ENCODE peak calls at places on chromosomes 13 and 19, in four cellular contexts. E is GM23248, A is GM23338, S is hepatocyte. R is an unnamed sample. For H3K4me1 and H4K20me1, the result is how much of the 10 kb centered on the place peaks cover.

GRCh38 chr13:109154146-109154545 is 524.7 kb downstream of the MYO16 start:
- DNase-seq in A (no peak), E (no peak), S (no peak), R (peak)

GRCh38 chr13:39559838-39560237 is 43.2 kb downstream of the LHFPL6 start:
- DNase-seq in E (no peak), S (no peak), A (no peak), R (no peak)

GRCh38 chr19:51799998-51800848 is 5.3 kb downstream of the FPR3 start:
- DNase-seq in A (no peak), E (no peak), S (no peak), R (peak)

GRCh38 chr13:30763786-30764440 is 28.6 kb downstream of the ALOX5AP start:
- DNase-seq in A (no peak), E (peak), S (no peak), R (peak)

GRCh38 chr13:46633416-46633815 is 80.4 kb downstream of the LRCH1 start:
- DNase-seq in A (no peak), E (peak), S (no peak), R (peak)

GRCh38 chr13:94435604-94436226 is 43.8 kb downstream of the DCT start:
- DNase-seq in S (peak), E (peak), A (peak), R (peak)

GRCh38 chr19:45423589-45424190 is at the start of gene ERCC1:
- DNase-seq in E (peak), A (peak), S (peak), R (peak)

GRCh38 chr13:81929988-81930387 is 1589.1 kb upstream of the SPRY2 start:
- DNase-seq in S (peak), A (peak), E (peak), R (no peak)

GRCh38 chr19:39352549-39353285 is 10.5 kb downstream of the SAMD4B start:
- DNase-seq in A (no peak), S (no peak), E (peak), R (no peak)

GRCh38 chr13:103328899-103329298 is 262.7 kb upstream of the SLC10A2 start:
- DNase-seq in A (no peak), S (no peak), E (no peak), R (no peak)

GRCh38 chr19:18756896-18757295 is 34.2 kb downstream of the COMP start:
- DNase-seq in S (no peak), A (no peak), E (no peak), R (no peak)

GRCh38 chr19:30406220-30406944 is 34.2 kb downstream of the ZNF536 start:
- DNase-seq in S (peak), E (peak), A (peak), R (no peak)

GRCh38 chr13:32042567-32042966 is 11.0 kb downstream of the FRY start:
- DNase-seq in S (no peak), E (no peak), A (no peak), R (no peak)

GRCh38 chr19:42113641-42114348 is 18.5 kb downstream of the POU2F2 start:
- DNase-seq in E (peak), A (peak), S (peak), R (peak)

GRCh38 chr13:42602910-42603309 is 29.0 kb downstream of the TNFSF11 start:
- DNase-seq in S (no peak), E (no peak), A (no peak), R (no peak)

GRCh38 chr19:55304980-55305379 is 20.2 kb downstream of the TMEM150B start:
- DNase-seq in A (peak), S (no peak), E (no peak), R (no peak)

GRCh38 chr13:76378767-76379166 is 507.4 kb downstream of the KCTD12 start:
- DNase-seq in E (no peak), S (no peak), A (no peak), R (no peak)

GRCh38 chr13:49303533-49304252 is 56.0 kb downstream of the CDADC1 start:
- DNase-seq in S (no peak), A (no peak), E (peak), R (no peak)

GRCh38 chr19:41795031-41795461 is 1.3 kb upstream of the CEACAM3 start:
- DNase-seq in A (peak), E (peak), S (peak), R (no peak)

GRCh38 chr13:99386495-99386894 is 79.3 kb upstream of the GPR183 start:
- DNase-seq in E (no peak), S (no peak), A (no peak), R (no peak)

GRCh38 chr19:2604747-2605329 is 97.7 kb downstream of the GNG7 start:
- DNase-seq in A (no peak), S (no peak), E (no peak), R (no peak)

GRCh38 chr13:113627136-113627535 is 30.9 kb downstream of the ATP4B start:
- DNase-seq in E (no peak), A (no peak), S (no peak), R (no peak)

GRCh38 chr13:35927554-35927953 is 203.6 kb downstream of the DCLK1 start:
- DNase-seq in A (no peak), E (peak), S (peak), R (peak)

GRCh38 chr19:33861950-33862349 is 65.3 kb downstream of the KCTD15 start:
- DNase-seq in E (no peak), A (no peak), S (no peak), R (no peak)

GRCh38 chr19:50629194-50629593 is 10.5 kb downstream of the SYT3 start:
- DNase-seq in E (no peak), A (no peak), S (no peak), R (no peak)

GRCh38 chr13:49649244-49649962 is 21.1 kb downstream of the ARL11 start:
- DNase-seq in E (peak), A (peak), S (peak), R (peak)

GRCh38 chr13:114019367-114019766 is 45.5 kb upstream of the C13orf46 start:
- DNase-seq in E (peak), S (no peak), A (peak), R (no peak)

GRCh38 chr19:4064551-4065260 is 2.0 kb downstream of the ZBTB7A start:
- DNase-seq in E (peak), A (peak), S (peak), R (no peak)

DNA sequence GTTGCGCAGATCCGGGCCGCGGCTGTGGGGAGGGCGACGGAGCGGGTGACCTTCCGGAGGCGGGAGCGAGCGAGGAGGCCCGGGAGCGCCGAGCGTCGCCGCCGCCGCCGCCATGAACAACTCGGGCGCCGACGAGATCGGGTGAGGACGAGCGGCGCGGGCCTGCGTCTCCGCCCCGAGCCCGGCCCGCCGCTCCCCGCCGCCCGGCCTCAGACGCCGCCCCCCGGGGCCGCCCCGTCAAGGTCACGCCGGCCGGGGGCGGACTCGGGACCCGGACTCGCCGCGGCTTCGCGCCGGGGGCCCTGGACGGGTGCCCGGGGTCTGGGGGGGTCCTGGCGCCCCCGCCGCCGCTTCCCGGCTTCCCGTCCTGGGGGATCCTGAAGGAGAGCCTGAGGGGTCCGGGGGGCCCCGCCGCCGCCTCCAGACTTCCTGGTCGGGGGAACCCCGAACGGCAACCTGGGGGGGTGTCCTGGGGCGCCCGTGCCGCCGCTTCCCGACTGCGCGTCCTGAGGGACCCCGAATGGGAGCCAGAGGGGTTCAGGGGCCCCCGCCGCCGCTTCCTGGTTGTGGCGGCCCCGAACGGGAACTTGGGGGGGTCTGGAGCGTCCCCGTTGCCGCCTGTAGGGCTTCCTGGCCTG is 395 bp downstream of the DAZAP1 start:
- DNase-seq in A (no peak), E (peak), S (peak), R (no peak)
- H3K4me3 ChIP-seq in A (peak), E (peak), S (peak), R (peak)

DNA sequence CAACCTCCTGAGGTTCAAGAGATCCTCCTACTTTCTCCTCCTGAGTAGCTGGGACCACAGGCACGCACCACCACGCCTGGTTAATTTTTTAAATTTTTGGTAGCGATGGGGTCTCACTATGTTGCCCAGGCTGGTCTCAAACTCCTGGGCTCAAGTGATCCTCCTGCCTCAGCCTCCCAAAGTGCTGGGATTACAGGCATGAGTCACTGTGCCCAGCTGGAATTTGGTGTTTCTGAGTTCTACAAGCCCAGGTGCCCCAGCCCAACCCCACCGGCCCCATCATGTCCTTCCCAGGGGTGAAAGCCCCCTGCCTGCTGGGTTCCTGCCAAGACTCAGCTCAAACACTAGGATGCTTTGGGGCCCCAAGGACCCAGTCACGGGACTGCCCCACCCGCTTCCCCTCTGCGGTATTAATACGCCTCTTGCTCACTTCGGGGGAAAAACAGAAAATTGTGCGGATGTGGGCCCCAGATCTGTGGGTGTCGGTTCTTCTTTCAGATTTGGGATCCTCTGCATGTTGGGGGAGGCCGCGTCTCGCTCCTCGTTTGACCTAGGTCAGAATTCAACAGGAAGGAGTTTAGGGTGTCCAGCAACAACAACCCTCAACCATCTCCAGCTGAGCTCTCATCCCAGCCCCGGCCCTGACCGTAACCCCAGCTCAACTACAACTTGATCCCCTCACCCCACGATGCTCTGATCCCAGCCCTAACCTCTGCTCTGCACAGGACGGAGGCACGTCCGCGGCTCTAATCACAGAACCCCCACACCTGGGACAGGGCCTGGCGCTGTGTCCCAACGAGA is 3.7 kb upstream of the FCER2 start:
- DNase-seq in S (no peak), E (no peak), A (no peak), R (no peak)
- H3K4me1 ChIP-seq in S (under half), E (under half), A (under half), R (under half)

GRCh38 chr13:59157181-59157580 is 1006.5 kb downstream of the DIAPH3 start:
- DNase-seq in A (no peak), S (no peak), E (no peak), R (peak)
- H4K20me1 ChIP-seq in A (under half), S (under half), E (under half), R (under half)

DNA sequence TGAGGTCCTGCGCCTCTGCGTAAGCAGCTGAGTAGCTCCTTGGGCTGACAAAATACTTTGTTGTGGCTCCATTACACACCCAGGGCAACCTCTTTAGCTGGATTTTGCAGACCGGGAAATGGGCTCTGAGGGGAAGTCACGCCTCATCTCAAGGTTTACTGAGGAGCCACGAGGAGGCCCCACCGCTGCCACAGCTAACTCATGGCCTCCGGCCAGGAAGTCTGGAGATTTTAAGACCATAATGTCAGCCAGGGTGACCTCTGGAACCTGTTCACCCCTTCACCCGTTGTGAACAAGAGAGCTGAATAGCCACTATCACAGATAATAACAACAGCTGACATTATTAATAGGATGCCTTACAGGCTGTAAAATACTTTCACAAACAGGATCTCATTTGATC is 351.3 kb upstream of the TMTC4 start:
- DNase-seq in E (no peak), S (no peak), A (no peak), R (no peak)
- H3K4me3 ChIP-seq in E (no peak), S (no peak), A (no peak), R (no peak)

GRCh38 chr19:35596366-35596999 is 10.5 kb downstream of the PMIS2 start:
- DNase-seq in E (no peak), A (peak), S (no peak), R (no peak)
- H3K4me1 ChIP-seq in E (under half), A (under half), S (under half), R (under half)

GRCh38 chr19:46604781-46605355 is 3.7 kb downstream of the CALM3 start:
- DNase-seq in A (no peak), E (no peak), S (peak), R (no peak)

GRCh38 chr19:46602392-46603194 is 1.5 kb downstream of the CALM3 start:
- DNase-seq in S (peak), E (peak), A (peak), R (no peak)

GRCh38 chr19:46603752-46604241 is 2.7 kb downstream of the CALM3 start:
- DNase-seq in S (peak), E (peak), A (no peak), R (no peak)

GRCh38 chr19:46601318-46602224 is at the start of gene CALM3:
- DNase-seq in E (no peak), S (peak), A (peak), R (no peak)

DNA sequence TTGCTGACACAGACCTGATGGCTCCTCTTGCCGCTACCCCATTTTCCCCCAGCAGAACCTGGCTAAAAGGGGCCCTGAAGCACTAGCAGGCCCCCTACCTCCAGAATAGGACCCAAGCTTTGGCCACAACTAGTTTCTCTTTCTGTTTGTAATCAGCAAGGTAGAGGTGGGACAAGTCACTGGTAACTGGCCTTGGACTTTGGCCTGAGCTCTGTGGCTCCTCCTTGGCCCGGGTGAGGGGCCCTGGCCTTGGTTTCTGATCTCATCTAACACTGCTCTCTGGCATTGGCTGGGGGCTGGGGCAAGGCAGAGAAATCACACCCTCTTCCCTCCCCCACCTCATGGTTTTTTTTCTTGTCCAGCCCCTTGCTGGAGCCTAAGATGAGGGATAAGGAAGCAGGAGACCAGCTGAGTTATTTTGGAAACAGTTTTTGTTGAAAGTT is 2.1 kb downstream of the CALM3 start:
- DNase-seq in E (no peak), S (peak), A (no peak), R (no peak)
- H4K20me1 ChIP-seq in E (under half), S (under half), A (under half), R (half or more)

DNA sequence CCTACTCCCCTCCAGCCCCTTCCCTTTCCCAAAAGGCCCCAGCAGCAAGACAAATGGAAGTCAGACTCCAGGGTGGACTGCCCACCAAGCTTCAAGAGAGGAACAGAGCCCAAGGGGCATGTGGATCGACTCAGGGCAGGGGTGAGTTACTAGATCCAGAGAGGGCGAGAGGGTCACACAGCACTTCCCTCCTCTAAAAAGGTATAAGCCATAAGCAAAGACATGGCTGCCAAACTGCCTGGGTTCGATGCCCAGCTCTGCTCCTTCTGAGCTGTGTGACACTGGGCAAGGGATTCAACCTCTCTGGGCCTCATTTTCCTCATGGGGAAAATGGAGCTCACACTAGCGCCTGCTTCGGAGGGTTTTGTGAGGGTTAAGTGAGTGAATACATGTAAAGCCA is 3.8 kb downstream of the PPP1R14A start:
- DNase-seq in E (no peak), A (no peak), S (no peak), R (no peak)
- H3K4me3 ChIP-seq in E (no peak), A (peak), S (no peak), R (no peak)

GRCh38 chr13:44848956-44849748 is 140.1 kb downstream of the NUFIP1 start:
- DNase-seq in E (no peak), A (peak), S (no peak), R (peak)
- H3K4me1 ChIP-seq in E (under half), A (under half), S (under half), R (under half)